ENCODE peak calls at places on chromosome 17, in six cellular contexts. E is psoas muscle; O is heart left ventricle; W is CD4-positive, alpha-beta memory T cell; S is tibial artery; Y is heart right ventricle. L is an unnamed sample.
A peak's percentile ranks its signal among the peaks of the same experiment; 100 is the strongest.

GRCh38 chr17:19741832-19742457 is 6.2 kb downstream of the ALDH3A1 start:
- DNase-seq in E (no peak), O (no peak), W (no peak), S (no peak), Y (no peak), L (no peak)

GRCh38 chr17:62780273-62780672 is 27.8 kb downstream of the MARCHF10 start:
- DNase-seq in E (peak; percentile 60), O (peak; percentile 45), W (no peak), S (no peak), Y (peak; percentile 21), L (no peak)

GRCh38 chr17:79683365-79683764 is 47.4 kb upstream of the ENPP7 start:
- DNase-seq in E (no peak), O (no peak), W (no peak), S (no peak), Y (no peak), L (no peak)

GRCh38 chr17:80328620-80329380 is 68.1 kb downstream of the RNF213 start:
- DNase-seq in E (peak; percentile 19), O (no peak), W (no peak), S (no peak), Y (no peak), L (peak; percentile 57)

GRCh38 chr17:83074696-83075223 is 4.6 kb upstream of the METRNL start:
- DNase-seq in E (no peak), O (no peak), W (no peak), S (no peak), Y (no peak), L (no peak)

GRCh38 chr17:5667871-5668270 is 83.6 kb upstream of the NLRP1 start:
- DNase-seq in E (no peak), O (no peak), W (no peak), S (no peak), Y (no peak), L (no peak)

GRCh38 chr17:71203953-71204352 is 916.9 kb upstream of the SOX9 start:
- DNase-seq in E (no peak), O (no peak), W (no peak), S (no peak), Y (no peak), L (no peak)

GRCh38 chr17:2905697-2906595 is 109.7 kb downstream of the RAP1GAP2 start:
- DNase-seq in E (no peak), O (no peak), W (no peak), S (no peak), Y (no peak), L (peak; percentile 29)

GRCh38 chr17:55062921-55063320 is 94.4 kb downstream of the STXBP4 start:
- DNase-seq in E (no peak), O (no peak), W (no peak), S (no peak), Y (no peak), L (no peak)

GRCh38 chr17:66918896-66919295 is 45.6 kb upstream of the CACNG4 start:
- DNase-seq in E (no peak), O (no peak), W (no peak), S (no peak), Y (no peak), L (no peak)

GRCh38 chr17:42623732-42624596 is 14.5 kb downstream of the TUBG1 start:
- DNase-seq in E (peak; percentile 68), O (no peak), W (no peak), S (no peak), Y (no peak), L (no peak)

GRCh38 chr17:76561799-76562268 is 22.0 kb downstream of the PRCD start:
- DNase-seq in E (no peak), O (no peak), W (no peak), S (no peak), Y (no peak), L (no peak)

GRCh38 chr17:19719365-19720209 is 3.2 kb upstream of the SLC47A2 start:
- DNase-seq in E (peak; percentile 28), O (no peak), W (no peak), S (no peak), Y (no peak), L (no peak)

GRCh38 chr17:51165680-51166197 is 472 bp upstream of the NME2 start:
- DNase-seq in E (peak; percentile 57), O (no peak), W (peak; percentile 49), S (peak; percentile 29), Y (peak; percentile 33), L (peak; percentile 70)

GRCh38 chr17:61723183-61723582 is 132.2 kb upstream of the NACA2 start:
- DNase-seq in E (no peak), O (no peak), W (no peak), S (no peak), Y (no peak), L (no peak)

GRCh38 chr17:79975498-79976134 is 60.1 kb downstream of the TBC1D16 start:
- DNase-seq in E (no peak), O (no peak), W (no peak), S (no peak), Y (no peak), L (no peak)

GRCh38 chr17:14926526-14927122 is 338.5 kb downstream of the PMP22 start:
- DNase-seq in E (no peak), O (peak; percentile 41), W (peak; percentile 55), S (peak; percentile 40), Y (peak; percentile 52), L (no peak)

GRCh38 chr17:59365383-59365981 is 34.0 kb downstream of the YPEL2 start:
- DNase-seq in E (no peak), O (peak; percentile 40), W (peak; percentile 57), S (no peak), Y (no peak), L (peak; percentile 51)

GRCh38 chr17:75587718-75588545 is at the start of gene MYO15B:
- DNase-seq in E (peak; percentile 78), O (peak; percentile 77), W (peak; percentile 59), S (peak; percentile 35), Y (peak; percentile 70), L (peak; percentile 93)

GRCh38 chr17:43713494-43714162 is 45.0 kb downstream of the SOST start:
- DNase-seq in E (no peak), O (peak; percentile 44), W (no peak), S (no peak), Y (peak; percentile 45), L (peak; percentile 79)
- H3K4me3 ChIP-seq in E (peak overlapping the region; percentile 64), O (peak overlapping the region; percentile 52), W (no peak overlapping the region), S (peak overlapping the region; percentile 59), Y (no peak overlapping the region), L (peak overlapping the region; percentile 54)

GRCh38 chr17:27579897-27580321 is 51.1 kb upstream of the LGALS9 start:
- DNase-seq in E (no peak), O (no peak), W (no peak), S (no peak), Y (no peak), L (no peak)
- H3K4me1 ChIP-seq in E (peaks cover 43% of the 10 kb centered on the region), O (no peaks in the 10 kb centered on the region), W (peaks cover 11% of the 10 kb centered on the region), S (peaks cover 18% of the 10 kb centered on the region), Y (peaks cover 22% of the 10 kb centered on the region), L (peaks cover 19% of the 10 kb centered on the region)

GRCh38 chr17:32141690-32142037 is 638 bp upstream of the RHOT1 start:
- DNase-seq in E (no peak), O (no peak), W (no peak), S (no peak), Y (no peak), L (no peak)

GRCh38 chr17:32142038-32142856 is at the start of gene RHOT1:
- DNase-seq in E (peak; percentile 88), O (peak; percentile 78), W (peak; percentile 75), S (peak; percentile 73), Y (peak; percentile 68), L (peak; percentile 78)

GRCh38 chr17:32136856-32137255 is 5.4 kb upstream of the RHOT1 start:
- DNase-seq in E (no peak), O (no peak), W (peak; percentile 18), S (no peak), Y (no peak), L (no peak)
- H3K27ac ChIP-seq in E (no peak overlapping the region), O (no peak overlapping the region), W (no peak overlapping the region), S (no peak overlapping the region), Y (no peak overlapping the region), L (no peak overlapping the region)

GRCh38 chr17:35891273-35891672 is 11.1 kb upstream of the CCL5 start:
- DNase-seq in E (no peak), O (no peak), W (no peak), S (no peak), Y (no peak), L (no peak)
- H3K4me3 ChIP-seq in E (no peak overlapping the region), O (no peak overlapping the region), W (no peak overlapping the region), S (no peak overlapping the region), Y (no peak overlapping the region), L (no peak overlapping the region)

GRCh38 chr17:68034452-68034776 is 1.1 kb upstream of the KPNA2 start:
- DNase-seq in E (no peak), O (no peak), W (no peak), S (no peak), Y (no peak), L (no peak)

GRCh38 chr17:68035131-68035522 is 408 bp upstream of the KPNA2 start:
- DNase-seq in E (peak; percentile 96), O (peak; percentile 97), W (no peak), S (peak; percentile 93), Y (peak; percentile 94), L (peak; percentile 98)

GRCh38 chr17:68036304-68037147 is 991 bp downstream of the KPNA2 start:
- DNase-seq in E (no peak), O (no peak), W (no peak), S (no peak), Y (no peak), L (no peak)

GRCh38 chr17:68035523-68036303 is at the start of gene KPNA2:
- DNase-seq in E (peak; percentile 96), O (peak; percentile 96), W (peak; percentile 96), S (peak; percentile 92), Y (peak; percentile 96), L (peak; percentile 96)

GRCh38 chr17:68033636-68034451 is 1.7 kb upstream of the KPNA2 start:
- DNase-seq in E (no peak), O (no peak), W (no peak), S (no peak), Y (peak; percentile 13), L (no peak)
- H3K4me1 ChIP-seq in E (peaks cover 16% of the 10 kb centered on the region), O (peaks cover 14% of the 10 kb centered on the region), W (peaks cover 19% of the 10 kb centered on the region), S (peaks cover 16% of the 10 kb centered on the region), Y (peaks cover 20% of the 10 kb centered on the region), L (no peaks in the 10 kb centered on the region)

GRCh38 chr17:7311110-7311698 is 3.8 kb downstream of the EIF5A start:
- DNase-seq in E (no peak), O (no peak), W (no peak), S (no peak), Y (no peak), L (no peak)
- H3K27ac ChIP-seq in E (peak overlapping the region; percentile 98), O (no peak overlapping the region), W (peak overlapping the region; percentile 100), S (no peak overlapping the region), Y (no peak overlapping the region), L (no peak overlapping the region)

GRCh38 chr17:21371511-21372081 is 4.6 kb upstream of the KCNJ12 start:
- DNase-seq in E (no peak), O (no peak), W (no peak), S (no peak), Y (no peak), L (peak; percentile 54)

GRCh38 chr17:21374455-21375161 is 1.5 kb upstream of the KCNJ12 start:
- DNase-seq in E (no peak), O (no peak), W (no peak), S (no peak), Y (no peak), L (peak; percentile 18)

GRCh38 chr17:21373696-21374454 is 2.3 kb upstream of the KCNJ12 start:
- DNase-seq in E (no peak), O (no peak), W (no peak), S (no peak), Y (no peak), L (no peak)

GRCh38 chr17:21372256-21372954 is 3.8 kb upstream of the KCNJ12 start:
- DNase-seq in E (no peak), O (no peak), W (no peak), S (no peak), Y (no peak), L (peak; percentile 52)

GRCh38 chr17:21373034-21373433 is 3.1 kb upstream of the KCNJ12 start:
- DNase-seq in E (no peak), O (no peak), W (no peak), S (no peak), Y (no peak), L (no peak)
- H3K4me3 ChIP-seq in E (no peak overlapping the region), O (no peak overlapping the region), W (no peak overlapping the region), S (no peak overlapping the region), Y (no peak overlapping the region), L (no peak overlapping the region)